ENCODE peak calls at places on chromosomes 16 and 17, in nine cellular contexts. S, Q, C, G, P, M, R, B and F are unnamed samples.
A peak's percentile ranks its signal among the peaks of the same experiment; 100 is the strongest.

GRCh38 chr16:66728804-66729203 is 22.6 kb downstream of the DYNC1LI2 start:
- DNase-seq in S (no peak), Q (no peak), C (no peak), G (no peak), P (no peak), M (no peak), R (no peak), B (no peak), F (no peak)

GRCh38 chr17:49343273-49343672 is 18.8 kb downstream of the ZNF652 start:
- DNase-seq in S (no peak), Q (no peak), C (peak; percentile 50), G (peak; percentile 19), P (no peak), M (peak; percentile 32), R (no peak), B (no peak), F (no peak)

GRCh38 chr16:58110590-58111330 is 18.4 kb downstream of the CFAP20 start:
- DNase-seq in S (no peak), Q (no peak), C (no peak), G (no peak), P (no peak), M (no peak), R (no peak), B (no peak), F (no peak)

GRCh38 chr17:28746611-28747045 is 2.8 kb downstream of the TRAF4 start:
- DNase-seq in S (no peak), Q (no peak), C (no peak), G (no peak), P (no peak), M (no peak), R (no peak), B (no peak), F (no peak)

GRCh38 chr16:6576646-6577045 is 756.0 kb upstream of the RBFOX1 start:
- DNase-seq in S (no peak), Q (no peak), C (no peak), G (no peak), P (no peak), M (no peak), R (no peak), B (no peak), F (no peak)

GRCh38 chr17:15432807-15433547 is 34.4 kb downstream of the CDRT4 start:
- DNase-seq in S (no peak), Q (no peak), C (no peak), G (peak; percentile 74), P (no peak), M (peak; percentile 80), R (no peak), B (no peak), F (no peak)

GRCh38 chr16:57614546-57615343 is 13.7 kb upstream of the ADGRG1 start:
- DNase-seq in S (no peak), Q (no peak), C (peak; percentile 92), G (no peak), P (no peak), M (no peak), R (no peak), B (no peak), F (no peak)

GRCh38 chr16:9122969-9123368 is 31.5 kb downstream of the HAPSTR1 start:
- DNase-seq in S (no peak), Q (no peak), C (no peak), G (no peak), P (no peak), M (no peak), R (no peak), B (no peak), F (no peak)

GRCh38 chr17:49963626-49964538 is 5.1 kb upstream of the DLX4 start:
- DNase-seq in S (no peak), Q (no peak), C (no peak), G (no peak), P (no peak), M (no peak), R (no peak), B (no peak), F (no peak)

GRCh38 chr17:78437508-78438169 is 59.2 kb downstream of the PGS1 start:
- DNase-seq in S (no peak), Q (no peak), C (no peak), G (no peak), P (no peak), M (no peak), R (no peak), B (no peak), F (no peak)

GRCh38 chr16:83661656-83662055 is 146.1 kb upstream of the HSBP1 start:
- DNase-seq in S (no peak), Q (no peak), C (no peak), G (no peak), P (no peak), M (no peak), R (no peak), B (no peak), F (peak; percentile 89)

GRCh38 chr16:13289515-13289914 is 388.1 kb downstream of the SHISA9 start:
- DNase-seq in S (no peak), Q (no peak), C (no peak), G (no peak), P (no peak), M (no peak), R (no peak), B (no peak), F (peak; percentile 17)

GRCh38 chr16:51766739-51767138 is 615.7 kb upstream of the SALL1 start:
- DNase-seq in S (no peak), Q (no peak), C (no peak), G (no peak), P (no peak), M (no peak), R (no peak), B (no peak), F (no peak)

GRCh38 chr17:79340286-79340685 is 265.7 kb downstream of the ENGASE start:
- DNase-seq in S (no peak), Q (no peak), C (no peak), G (no peak), P (no peak), M (no peak), R (no peak), B (no peak), F (no peak)

DNA sequence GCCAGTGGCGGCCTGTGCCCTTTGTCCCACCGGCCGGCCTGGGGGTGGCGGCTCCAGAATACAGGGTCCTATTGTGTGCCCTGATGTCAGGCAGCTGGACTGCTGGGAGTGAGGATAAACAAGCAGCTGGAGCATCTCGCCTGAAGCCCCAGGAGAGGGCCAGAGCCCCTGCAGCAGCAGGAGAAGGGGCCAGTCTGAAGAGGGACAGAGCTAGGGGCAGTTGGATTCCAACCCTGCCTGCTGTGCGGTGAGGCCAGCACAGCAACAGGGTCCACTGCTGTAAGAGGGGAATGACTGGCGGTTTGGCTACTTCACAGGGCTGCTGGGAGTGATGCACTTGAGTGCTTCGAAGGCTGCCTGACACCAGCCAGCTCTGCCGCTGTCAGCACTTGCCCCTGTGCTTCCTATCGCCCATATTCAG is 25.0 kb downstream of the RAB11FIP4 start:
- DNase-seq in S (no peak), Q (peak; percentile 43), C (no peak), G (no peak), P (no peak), M (no peak), R (no peak), B (peak; percentile 9), F (no peak)
- TF ChIP-seq CTCF in S (no peak), Q (no peak), C (no peak), G (no peak), P (no peak), M (no peak), R (no peak), B (no peak), F (no peak)

GRCh38 chr16:85628651-85629050 is 15.5 kb downstream of the GSE1 start:
- DNase-seq in S (no peak), Q (no peak), C (peak; percentile 47), G (no peak), P (no peak), M (no peak), R (no peak), B (no peak), F (no peak)
- TF ChIP-seq CTCF in S (no peak), Q (no peak), C (no peak), G (no peak), P (no peak), M (no peak), R (no peak), B (no peak), F (no peak)

DNA sequence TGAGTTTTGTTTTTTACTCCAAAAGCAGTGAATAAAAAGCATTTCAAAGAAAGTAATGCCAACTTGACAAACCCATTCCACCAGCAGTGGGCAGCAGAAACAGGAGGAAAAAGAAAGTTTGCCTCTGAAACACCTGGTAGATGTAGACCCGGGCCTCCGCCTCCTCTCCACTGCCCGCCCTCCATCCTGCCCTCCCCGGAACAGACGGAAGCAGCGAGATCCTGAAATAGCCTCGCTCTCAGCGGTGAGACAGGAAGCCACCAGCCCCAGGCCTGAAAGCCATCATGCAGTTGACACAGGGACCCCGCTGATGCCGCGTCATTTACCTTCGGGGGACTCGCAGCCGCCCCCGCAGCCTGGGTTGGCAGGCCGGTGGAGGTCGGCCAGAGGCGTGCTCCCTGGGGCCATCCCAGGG is 67.8 kb downstream of the C16orf78 start:
- DNase-seq in S (no peak), Q (peak; percentile 41), C (peak; percentile 87), G (no peak), P (no peak), M (no peak), R (no peak), B (peak; percentile 15), F (no peak)
- TF ChIP-seq CTCF in S (no peak), Q (no peak), C (peak; percentile 49), G (no peak), P (peak; percentile 8), M (no peak), R (peak; percentile 34), B (no peak), F (no peak)

DNA sequence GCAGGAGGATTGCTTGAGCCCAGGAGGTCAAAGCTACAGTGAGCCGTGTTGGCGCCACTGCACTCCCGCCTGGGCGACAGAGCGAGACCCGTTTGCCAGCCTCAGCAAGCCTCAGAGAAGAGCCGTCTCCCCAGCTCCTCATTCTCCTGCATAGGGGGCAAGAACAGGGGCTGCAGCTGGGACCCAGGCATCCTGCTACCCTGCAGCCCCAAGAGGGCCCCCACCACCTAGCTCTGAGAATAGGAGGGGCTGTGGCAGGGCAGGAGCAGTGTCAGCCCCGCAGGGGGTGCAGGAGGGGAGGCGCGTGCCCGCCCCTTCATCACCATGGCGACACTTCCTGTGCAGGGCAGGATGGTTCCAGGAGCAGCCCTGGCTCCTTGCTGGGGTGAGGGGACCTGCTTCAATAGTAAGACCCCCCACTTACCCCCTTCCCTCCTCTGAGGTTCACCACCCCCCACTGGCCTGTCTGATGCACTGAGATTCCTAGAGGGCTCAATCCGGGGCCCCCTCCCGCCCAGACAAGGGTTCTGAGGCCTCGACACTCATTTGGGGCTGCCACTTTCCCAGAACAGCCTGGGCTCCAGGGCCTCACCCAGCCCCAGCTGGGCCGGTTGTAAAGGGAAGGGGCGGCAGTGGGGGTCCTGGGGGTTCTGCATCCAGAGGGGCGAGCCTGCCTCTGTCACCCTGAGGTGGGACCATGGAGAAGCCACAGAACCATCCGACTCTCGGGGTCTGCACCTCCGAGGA is 20.2 kb downstream of the VASN start:
- DNase-seq in S (no peak), Q (no peak), C (no peak), G (no peak), P (no peak), M (no peak), R (no peak), B (no peak), F (no peak)
- TF ChIP-seq CTCF in S (no peak), Q (no peak), C (no peak), G (no peak), P (no peak), M (no peak), R (no peak), B (no peak), F (no peak)